ENCODE peak calls at places on chromosomes 11 and 22, in eight cellular contexts. T, R, B, P, L, Y, E and F are unnamed samples. For H3K9me3, the result is how much of the 10 kb centered on the place peaks cover.

GRCh38 chr11:27688076-27688475 is 12.2 kb downstream of the BDNF start:
- DNase-seq in P (no peak), B (no peak), E (no peak), R (no peak), Y (no peak), L (no peak), T (no peak), F (no peak)

GRCh38 chr22:49278357-49278756 is 549.3 kb downstream of the BRD1 start:
- DNase-seq in E (no peak), R (no peak), P (no peak), T (no peak), L (no peak), Y (no peak), B (no peak), F (no peak)

GRCh38 chr11:117199061-117199915 is at the start of gene TAGLN:
- DNase-seq in P (peak), E (peak), Y (peak), L (peak), B (peak), T (peak), R (peak), F (peak)

GRCh38 chr11:44936527-44936926 is 14.2 kb downstream of the TP53I11 start:
- DNase-seq in L (peak), B (peak), R (no peak), T (peak), Y (peak), P (peak), E (peak), F (peak)

GRCh38 chr11:10654211-10655150 is 39.1 kb downstream of the IRAG1 start:
- DNase-seq in T (peak), Y (no peak), R (no peak), L (no peak), E (no peak), P (no peak), B (peak), F (no peak)

GRCh38 chr11:8910662-8911039 is 338 bp upstream of the AKIP1 start:
- DNase-seq in R (no peak), P (no peak), T (no peak), E (peak), Y (no peak), B (no peak), L (no peak), F (no peak)

GRCh38 chr11:63892233-63892632 is 24.7 kb downstream of the RCOR2 start:
- DNase-seq in L (no peak), Y (no peak), T (peak), E (no peak), P (no peak), R (no peak), B (no peak), F (no peak)

GRCh38 chr11:1122356-1123002 is 35.3 kb upstream of the MUC5AC start:
- DNase-seq in P (peak), T (no peak), B (peak), Y (no peak), R (peak), E (no peak), L (no peak), F (peak)

GRCh38 chr11:97022942-97023341 is 633.1 kb downstream of the JRKL start:
- DNase-seq in B (no peak), E (no peak), P (no peak), T (no peak), Y (no peak), L (no peak), R (no peak), F (no peak)

GRCh38 chr11:125123947-125124633 is 12.7 kb upstream of the TMEM218 start:
- DNase-seq in T (peak), Y (peak), R (no peak), L (peak), P (peak), B (no peak), E (peak), F (peak)

GRCh38 chr11:36044636-36045035 is 100.8 kb downstream of the LDLRAD3 start:
- DNase-seq in B (no peak), E (no peak), R (no peak), Y (no peak), P (no peak), L (no peak), T (no peak), F (no peak)

DNA sequence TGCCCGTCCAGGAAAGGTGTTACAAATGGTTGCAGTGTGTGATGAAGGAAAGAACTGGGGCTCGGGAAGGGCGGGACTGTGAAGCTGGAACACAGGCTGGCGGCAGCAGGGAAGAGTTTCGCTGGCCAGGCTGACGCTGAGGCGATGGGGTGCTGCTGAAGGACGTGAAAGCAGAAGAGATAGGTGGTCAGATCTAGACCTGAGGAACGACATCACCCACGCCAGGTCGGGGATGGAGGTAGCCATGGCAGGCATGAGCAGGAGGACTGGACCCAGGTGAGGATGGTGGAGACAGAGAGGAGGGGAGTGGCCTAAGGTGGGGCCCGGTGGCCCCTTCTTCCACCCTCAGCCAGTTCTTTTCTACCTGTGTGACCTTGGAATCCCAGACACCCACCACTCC is 9.1 kb downstream of the CDC42EP2 start:
- DNase-seq in P (no peak), L (no peak), R (peak), T (no peak), E (no peak), Y (no peak), B (no peak), F (no peak)
- H3K27ac ChIP-seq in P (no peak), L (no peak), R (no peak), T (no peak), E (no peak), Y (no peak), B (no peak), F (peak)

DNA sequence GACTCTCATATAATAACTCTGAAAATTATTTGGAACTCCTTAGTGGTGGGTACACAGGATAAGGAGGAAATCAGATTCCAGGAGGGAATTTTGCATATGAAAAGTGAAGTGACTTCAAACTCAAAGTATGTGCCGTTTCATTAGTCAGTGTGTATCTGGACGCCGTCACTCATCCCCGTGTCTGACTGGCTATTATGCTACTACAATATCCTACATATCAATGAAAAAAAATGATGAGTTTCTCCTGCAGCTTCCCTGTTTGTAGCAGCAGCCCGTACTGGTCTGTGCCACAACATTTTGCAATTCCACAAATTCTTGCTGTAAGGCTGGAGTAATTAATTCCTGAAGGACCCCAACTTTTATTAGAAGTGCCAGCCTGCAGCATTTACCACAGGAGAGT is 16.5 kb downstream of the WT1 start:
- DNase-seq in R (no peak), T (no peak), P (no peak), E (no peak), Y (no peak), B (no peak), L (no peak), F (no peak)
- TF ChIP-seq POLR2A in R (no peak), T (no peak), P (no peak), E (no peak), Y (no peak), B (no peak), L (no peak), F (no peak)

GRCh38 chr22:48227341-48228018 is 1465.0 kb downstream of the TBC1D22A start:
- DNase-seq in B (no peak), P (no peak), R (no peak), L (no peak), E (no peak), T (no peak), Y (no peak), F (no peak)
- H3K9me3 ChIP-seq in B (under half), P (under half), R (under half), L (under half), E (under half), T (half or more), Y (under half), F (under half)

GRCh38 chr11:119419834-119420492 is 3.0 kb downstream of the THY1 start:
- DNase-seq in L (no peak), Y (peak), P (no peak), R (no peak), B (no peak), T (no peak), E (no peak), F (no peak)

GRCh38 chr11:119417726-119418540 is 5.0 kb downstream of the THY1 start:
- DNase-seq in T (peak), R (no peak), L (no peak), E (no peak), B (no peak), P (no peak), Y (peak), F (no peak)

GRCh38 chr11:119416606-119417580 is 6.1 kb downstream of the THY1 start:
- DNase-seq in Y (peak), B (peak), P (no peak), R (no peak), T (peak), L (no peak), E (no peak), F (no peak)

GRCh38 chr11:119419246-119419645 is 3.7 kb downstream of the THY1 start:
- DNase-seq in T (no peak), B (no peak), E (no peak), L (no peak), Y (peak), R (no peak), P (no peak), F (no peak)

DNA sequence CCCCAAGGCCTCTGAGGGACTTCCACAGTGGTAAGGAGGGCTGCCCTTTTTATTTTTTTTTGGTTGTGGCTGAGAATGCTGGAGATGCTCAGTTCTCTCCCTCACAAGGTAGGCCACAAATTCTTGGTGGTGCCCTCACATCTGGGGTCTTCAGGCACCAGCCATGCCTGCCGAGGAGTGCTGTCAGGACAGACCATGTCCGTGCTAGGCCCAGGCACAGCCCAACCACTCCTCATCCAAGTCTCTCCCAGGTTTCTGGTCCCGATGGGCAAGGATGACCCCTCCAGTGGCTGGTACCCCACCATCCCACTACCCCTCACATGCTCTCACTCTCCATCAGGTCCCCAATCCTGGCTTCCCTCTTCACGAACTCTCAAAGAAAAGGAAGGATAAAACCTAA is 4.2 kb downstream of the THY1 start:
- DNase-seq in E (no peak), B (peak), R (no peak), L (no peak), P (no peak), Y (no peak), T (no peak), F (no peak)
- H3K27ac ChIP-seq in E (no peak), B (no peak), R (no peak), L (no peak), P (no peak), Y (peak), T (peak), F (no peak)

GRCh38 chr11:62842171-62842717 is 2.9 kb upstream of the WDR74 start:
- DNase-seq in E (no peak), L (peak), B (peak), P (peak), Y (peak), R (peak), T (no peak), F (peak)
- TF ChIP-seq POLR2A in E (no peak), L (no peak), B (no peak), P (no peak), Y (no peak), R (no peak), T (no peak), F (no peak)

GRCh38 chr22:47267531-47268282 is 505.3 kb downstream of the TBC1D22A start:
- DNase-seq in B (no peak), Y (no peak), E (no peak), L (no peak), T (no peak), R (no peak), P (no peak), F (no peak)
- H3K9me3 ChIP-seq in B (under half), Y (under half), E (under half), L (under half), T (under half), R (under half), P (under half), F (under half)